ENCODE peak calls at places on chromosomes 4 and X, in seven cellular contexts. One of them, this sample, is unnamed.
A peak's percentile ranks its signal among the peaks of the same experiment; 100 is the strongest.

GRCh38 chr4:30726090-30726668 is 6.0 kb downstream of the PCDH7 start:
- DNase-seq in Peyer's patch: no peak
- DNase-seq in right lobe of liver: no peak
- DNase-seq in ovary: no peak
- DNase-seq in HCT116: no peak
- DNase-seq in breast epithelium: no peak
- DNase-seq in heart left ventricle: no peak
- DNase-seq in this sample: no peak

GRCh38 chr4:80266267-80266901 is at the start of gene FGF5:
- DNase-seq in right lobe of liver: no peak
- DNase-seq in HCT116: no peak
- DNase-seq in heart left ventricle: peak; percentile 73
- DNase-seq in Peyer's patch: peak; percentile 49
- DNase-seq in ovary: peak; percentile 56
- DNase-seq in breast epithelium: no peak
- DNase-seq in this sample: peak; percentile 11

GRCh38 chrX:18353931-18354368 is 538 bp downstream of the SCML2 start:
- DNase-seq in heart left ventricle: no peak
- DNase-seq in breast epithelium: no peak
- DNase-seq in Peyer's patch: no peak
- DNase-seq in HCT116: no peak
- DNase-seq in right lobe of liver: no peak
- DNase-seq in ovary: peak; percentile 42
- DNase-seq in this sample: peak; percentile 63

GRCh38 chr4:55635760-55636621 is at the start of gene NMU:
- DNase-seq in breast epithelium: no peak
- DNase-seq in heart left ventricle: peak; percentile 67
- DNase-seq in right lobe of liver: peak; percentile 61
- DNase-seq in ovary: peak; percentile 15
- DNase-seq in Peyer's patch: peak; percentile 59
- DNase-seq in HCT116: peak; percentile 67
- DNase-seq in this sample: peak; percentile 63

GRCh38 chrX:4935846-4936245 is 1222.4 kb upstream of the PRKX start:
- DNase-seq in heart left ventricle: no peak
- DNase-seq in Peyer's patch: no peak
- DNase-seq in HCT116: no peak
- DNase-seq in breast epithelium: no peak
- DNase-seq in right lobe of liver: no peak
- DNase-seq in ovary: no peak
- DNase-seq in this sample: no peak

GRCh38 chr4:70637239-70637920 is 8.8 kb downstream of the ENAM start:
- DNase-seq in ovary: no peak
- DNase-seq in right lobe of liver: no peak
- DNase-seq in Peyer's patch: no peak
- DNase-seq in HCT116: no peak
- DNase-seq in heart left ventricle: no peak
- DNase-seq in breast epithelium: no peak
- DNase-seq in this sample: no peak

GRCh38 chrX:10310502-10310901 is 153.7 kb downstream of the CLCN4 start:
- DNase-seq in breast epithelium: no peak
- DNase-seq in right lobe of liver: no peak
- DNase-seq in ovary: no peak
- DNase-seq in heart left ventricle: no peak
- DNase-seq in Peyer's patch: no peak
- DNase-seq in HCT116: no peak
- DNase-seq in this sample: no peak

GRCh38 chr4:122898370-122899150 is 23.8 kb downstream of the NUDT6 start:
- DNase-seq in breast epithelium: peak; percentile 54
- DNase-seq in HCT116: peak; percentile 82
- DNase-seq in right lobe of liver: no peak
- DNase-seq in heart left ventricle: no peak
- DNase-seq in ovary: no peak
- DNase-seq in Peyer's patch: no peak
- DNase-seq in this sample: no peak

GRCh38 chrX:97563531-97564133 is 679.9 kb downstream of the RPA4 start:
- DNase-seq in Peyer's patch: no peak
- DNase-seq in ovary: peak; percentile 27
- DNase-seq in right lobe of liver: peak; percentile 57
- DNase-seq in heart left ventricle: no peak
- DNase-seq in HCT116: no peak
- DNase-seq in breast epithelium: no peak
- DNase-seq in this sample: peak; percentile 61

GRCh38 chr4:186192068-186192751 is 843 bp downstream of the CYP4V2 start:
- DNase-seq in Peyer's patch: peak; percentile 72
- DNase-seq in breast epithelium: peak; percentile 25
- DNase-seq in HCT116: no peak
- DNase-seq in right lobe of liver: peak; percentile 61
- DNase-seq in heart left ventricle: peak; percentile 60
- DNase-seq in ovary: peak; percentile 63
- DNase-seq in this sample: peak; percentile 47

GRCh38 chr4:78644744-78645330 is 93.3 kb downstream of the ANXA3 start:
- DNase-seq in breast epithelium: peak; percentile 67
- DNase-seq in HCT116: peak; percentile 49
- DNase-seq in Peyer's patch: no peak
- DNase-seq in heart left ventricle: no peak
- DNase-seq in right lobe of liver: no peak
- DNase-seq in ovary: peak; percentile 33
- DNase-seq in this sample: peak; percentile 91

GRCh38 chr4:15938182-15938581 is 358 bp downstream of the FGFBP1 start:
- DNase-seq in ovary: no peak
- DNase-seq in right lobe of liver: no peak
- DNase-seq in Peyer's patch: peak; percentile 86
- DNase-seq in HCT116: peak; percentile 34
- DNase-seq in heart left ventricle: no peak
- DNase-seq in breast epithelium: no peak
- DNase-seq in this sample: no peak

GRCh38 chr4:71303850-71304249 is 35.0 kb upstream of the SLC4A4 start:
- DNase-seq in breast epithelium: no peak
- DNase-seq in HCT116: no peak
- DNase-seq in ovary: no peak
- DNase-seq in heart left ventricle: no peak
- DNase-seq in Peyer's patch: no peak
- DNase-seq in right lobe of liver: no peak
- DNase-seq in this sample: no peak

GRCh38 chrX:8815460-8816065 is 14.4 kb upstream of the FAM9A start:
- DNase-seq in breast epithelium: no peak
- DNase-seq in Peyer's patch: no peak
- DNase-seq in heart left ventricle: no peak
- DNase-seq in right lobe of liver: no peak
- DNase-seq in HCT116: peak; percentile 2
- DNase-seq in ovary: no peak
- DNase-seq in this sample: peak; percentile 42

GRCh38 chr4:22030321-22030720 is 81.7 kb upstream of the KCNIP4 start:
- DNase-seq in right lobe of liver: no peak
- DNase-seq in breast epithelium: no peak
- DNase-seq in ovary: no peak
- DNase-seq in HCT116: no peak
- DNase-seq in Peyer's patch: no peak
- DNase-seq in heart left ventricle: no peak
- DNase-seq in this sample: no peak

GRCh38 chrX:119784747-119785446 is 6.5 kb downstream of the RPL39 start:
- DNase-seq in breast epithelium: no peak
- DNase-seq in ovary: no peak
- DNase-seq in HCT116: no peak
- DNase-seq in heart left ventricle: no peak
- DNase-seq in Peyer's patch: peak; percentile 54
- DNase-seq in right lobe of liver: no peak
- DNase-seq in this sample: peak; percentile 56

GRCh38 chr4:8050180-8050554 is 108.4 kb downstream of the ABLIM2 start:
- DNase-seq in breast epithelium: no peak
- DNase-seq in ovary: no peak
- DNase-seq in heart left ventricle: no peak
- DNase-seq in HCT116: no peak
- DNase-seq in Peyer's patch: no peak
- DNase-seq in right lobe of liver: no peak
- DNase-seq in this sample: no peak

GRCh38 chr4:39464886-39465501 is 6.1 kb downstream of the LIAS start:
- DNase-seq in heart left ventricle: no peak
- DNase-seq in HCT116: peak; percentile 38
- DNase-seq in ovary: no peak
- DNase-seq in right lobe of liver: no peak
- DNase-seq in breast epithelium: no peak
- DNase-seq in Peyer's patch: no peak
- DNase-seq in this sample: peak; percentile 65

GRCh38 chr4:40124690-40125089 is 68.0 kb downstream of the N4BP2 start:
- DNase-seq in HCT116: no peak
- DNase-seq in breast epithelium: no peak
- DNase-seq in Peyer's patch: no peak
- DNase-seq in right lobe of liver: no peak
- DNase-seq in heart left ventricle: no peak
- DNase-seq in ovary: no peak
- DNase-seq in this sample: no peak

GRCh38 chrX:102516314-102516936 is at the start of gene TMSB15A:
- DNase-seq in Peyer's patch: peak; percentile 66
- DNase-seq in breast epithelium: peak; percentile 41
- DNase-seq in right lobe of liver: peak; percentile 72
- DNase-seq in ovary: peak; percentile 76
- DNase-seq in heart left ventricle: peak; percentile 73
- DNase-seq in HCT116: no peak
- DNase-seq in this sample: peak; percentile 25

GRCh38 chr4:66840178-66840577 is 705.1 kb downstream of the CENPC start:
- DNase-seq in breast epithelium: no peak
- DNase-seq in HCT116: no peak
- DNase-seq in ovary: no peak
- DNase-seq in heart left ventricle: no peak
- DNase-seq in Peyer's patch: no peak
- DNase-seq in right lobe of liver: no peak
- DNase-seq in this sample: no peak

GRCh38 chr4:176191974-176192373 is 3.4 kb downstream of the SPATA4 start:
- DNase-seq in HCT116: no peak
- DNase-seq in Peyer's patch: no peak
- DNase-seq in right lobe of liver: no peak
- DNase-seq in heart left ventricle: no peak
- DNase-seq in breast epithelium: no peak
- DNase-seq in ovary: no peak
- DNase-seq in this sample: no peak

GRCh38 chr4:7434766-7435150 is at the start of gene PSAPL1:
- DNase-seq in heart left ventricle: peak; percentile 68
- DNase-seq in right lobe of liver: peak; percentile 55
- DNase-seq in HCT116: peak; percentile 16
- DNase-seq in Peyer's patch: peak; percentile 66
- DNase-seq in ovary: peak; percentile 56
- DNase-seq in breast epithelium: no peak
- DNase-seq in this sample: no peak

GRCh38 chr4:76251448-76252270 is at the start of gene FAM47E:
- DNase-seq in right lobe of liver: peak; percentile 94
- DNase-seq in ovary: peak; percentile 50
- DNase-seq in heart left ventricle: peak; percentile 87
- DNase-seq in HCT116: no peak
- DNase-seq in breast epithelium: peak; percentile 71
- DNase-seq in Peyer's patch: peak; percentile 94
- DNase-seq in this sample: peak; percentile 33
- TF ChIP-seq POLR2A in right lobe of liver: peak; percentile 39
- TF ChIP-seq POLR2A in ovary: no peak
- TF ChIP-seq POLR2A in heart left ventricle: no peak
- TF ChIP-seq POLR2A in HCT116: no peak
- TF ChIP-seq POLR2A in breast epithelium: peak; percentile 10
- TF ChIP-seq POLR2A in Peyer's patch: no peak
- TF ChIP-seq POLR2A in this sample: no peak

GRCh38 chrX:150692837-150693781 is at the start of gene MTMR1:
- DNase-seq in right lobe of liver: peak; percentile 58
- DNase-seq in Peyer's patch: peak; percentile 60
- DNase-seq in ovary: peak; percentile 61
- DNase-seq in breast epithelium: no peak
- DNase-seq in HCT116: no peak
- DNase-seq in heart left ventricle: peak; percentile 66
- DNase-seq in this sample: peak; percentile 58
- TF ChIP-seq POLR2A in right lobe of liver: no peak
- TF ChIP-seq POLR2A in Peyer's patch: no peak
- TF ChIP-seq POLR2A in ovary: no peak
- TF ChIP-seq POLR2A in breast epithelium: no peak
- TF ChIP-seq POLR2A in HCT116: peak; percentile 31
- TF ChIP-seq POLR2A in heart left ventricle: no peak
- TF ChIP-seq POLR2A in this sample: no peak

GRCh38 chrX:21940356-21940829 is at the start of gene SMS:
- DNase-seq in heart left ventricle: peak; percentile 84
- DNase-seq in HCT116: no peak
- DNase-seq in Peyer's patch: peak; percentile 81
- DNase-seq in ovary: peak; percentile 82
- DNase-seq in breast epithelium: peak; percentile 41
- DNase-seq in right lobe of liver: peak; percentile 83
- DNase-seq in this sample: peak; percentile 73
- TF ChIP-seq POLR2A in heart left ventricle: no peak
- TF ChIP-seq POLR2A in HCT116: peak; percentile 19
- TF ChIP-seq POLR2A in Peyer's patch: no peak
- TF ChIP-seq POLR2A in ovary: peak; percentile 45
- TF ChIP-seq POLR2A in breast epithelium: no peak
- TF ChIP-seq POLR2A in right lobe of liver: peak; percentile 75
- TF ChIP-seq POLR2A in this sample: peak; percentile 37

GRCh38 chr4:164959896-164960295 is 17.6 kb downstream of the TRIM61 start:
- DNase-seq in HCT116: no peak
- DNase-seq in breast epithelium: no peak
- DNase-seq in ovary: no peak
- DNase-seq in Peyer's patch: no peak
- DNase-seq in right lobe of liver: no peak
- DNase-seq in heart left ventricle: no peak
- DNase-seq in this sample: no peak

GRCh38 chr4:164955107-164955805 is 22.2 kb downstream of the TRIM61 start:
- DNase-seq in breast epithelium: no peak
- DNase-seq in Peyer's patch: no peak
- DNase-seq in HCT116: no peak
- DNase-seq in heart left ventricle: no peak
- DNase-seq in right lobe of liver: no peak
- DNase-seq in ovary: no peak
- DNase-seq in this sample: no peak

GRCh38 chr4:164952551-164952950 is 24.9 kb downstream of the TRIM61 start:
- DNase-seq in heart left ventricle: no peak
- DNase-seq in breast epithelium: no peak
- DNase-seq in HCT116: no peak
- DNase-seq in ovary: no peak
- DNase-seq in right lobe of liver: no peak
- DNase-seq in Peyer's patch: no peak
- DNase-seq in this sample: no peak

DNA sequence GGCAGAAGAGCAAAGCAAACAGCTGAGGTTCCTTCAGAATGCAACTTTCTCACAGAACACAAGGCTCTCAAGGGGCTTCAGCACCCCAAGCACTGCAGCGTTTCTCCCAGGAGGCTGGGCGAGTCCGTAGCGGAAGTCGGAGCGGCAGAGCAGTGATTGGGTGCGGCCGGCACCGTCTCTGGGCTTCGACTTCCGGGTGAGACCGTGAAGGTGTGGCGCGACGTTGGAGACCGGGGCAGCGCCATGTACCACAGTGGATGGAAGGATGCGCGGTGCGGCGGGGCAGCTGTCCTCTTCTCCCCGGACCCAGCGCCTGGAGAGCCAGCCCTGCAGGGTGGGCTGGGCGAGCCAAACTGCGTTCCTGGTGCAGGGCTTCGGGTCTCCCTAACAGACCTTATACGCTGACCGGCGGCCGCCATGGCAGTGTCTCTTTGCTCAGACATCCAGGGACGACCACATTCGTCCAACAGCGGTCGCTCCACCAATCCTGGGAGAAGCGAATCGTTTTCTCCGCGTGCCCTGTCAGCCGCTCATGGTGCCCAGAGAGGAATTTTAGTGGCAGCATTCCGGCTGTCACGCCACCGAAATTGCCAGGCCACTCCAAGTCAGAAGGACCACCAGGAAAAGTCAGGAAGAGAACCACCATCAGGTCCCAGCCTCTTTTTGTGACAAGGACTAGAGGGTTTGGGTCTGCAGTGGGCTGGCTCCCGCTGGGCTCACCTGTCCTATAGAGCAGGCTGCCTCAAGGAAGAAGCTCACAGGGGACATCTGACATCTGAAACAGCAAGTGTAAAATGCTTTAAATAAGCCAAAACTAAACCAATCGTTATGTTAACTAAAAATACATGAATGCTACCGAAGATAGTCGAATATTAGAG is 20.5 kb downstream of the TRIM61 start:
- DNase-seq in HCT116: no peak
- DNase-seq in breast epithelium: peak; percentile 74
- DNase-seq in Peyer's patch: peak; percentile 80
- DNase-seq in right lobe of liver: peak; percentile 82
- DNase-seq in heart left ventricle: peak; percentile 86
- DNase-seq in ovary: peak; percentile 70
- DNase-seq in this sample: peak; percentile 31
- TF ChIP-seq POLR2A in HCT116: no peak
- TF ChIP-seq POLR2A in breast epithelium: no peak
- TF ChIP-seq POLR2A in Peyer's patch: no peak
- TF ChIP-seq POLR2A in right lobe of liver: no peak
- TF ChIP-seq POLR2A in heart left ventricle: no peak
- TF ChIP-seq POLR2A in ovary: no peak
- TF ChIP-seq POLR2A in this sample: no peak